ENCODE peak calls at places on chromosomes 7 and 10, in six cellular contexts. Z is lower leg skin, Q is spleen, F is testis, A is Peyer's patch, W is A549. U is an unnamed sample.

GRCh38 chr7:924541-925231 is 29.8 kb downstream of the ADAP1 start:
- DNase-seq in W (no peak), F (no peak), Q (peak; percentile 81), Z (no peak), A (peak; percentile 71), U (peak; percentile 15)

GRCh38 chr10:76115471-76116155 is 684.2 kb downstream of the LRMDA start:
- DNase-seq in W (no peak), Z (no peak), A (no peak), F (no peak), Q (no peak), U (no peak)

GRCh38 chr7:70856889-70857511 is 274.9 kb upstream of the GALNT17 start:
- DNase-seq in Q (peak; percentile 82), F (peak; percentile 88), W (peak; percentile 50), A (peak; percentile 78), Z (peak; percentile 31), U (peak; percentile 77)

GRCh38 chr10:129023057-129023456 is 444.0 kb upstream of the MGMT start:
- DNase-seq in Z (no peak), A (no peak), Q (no peak), W (no peak), F (no peak), U (peak; percentile 58)

GRCh38 chr10:127755758-127756157 is 18.8 kb downstream of the FOXI2 start:
- DNase-seq in Q (no peak), Z (no peak), W (no peak), A (no peak), F (no peak), U (no peak)

GRCh38 chr7:157335256-157335655 is 1.5 kb upstream of the DNAJB6 start:
- DNase-seq in F (no peak), W (no peak), Z (no peak), A (no peak), Q (no peak), U (no peak)

GRCh38 chr7:123410273-123410928 is 124.0 kb downstream of the IQUB start:
- DNase-seq in A (no peak), Z (no peak), F (peak; percentile 78), Q (no peak), W (no peak), U (peak; percentile 27)

GRCh38 chr10:86349474-86349873 is 17.1 kb downstream of the GRID1 start:
- DNase-seq in Q (peak; percentile 43), W (peak; percentile 64), A (no peak), Z (no peak), F (no peak), U (no peak)

GRCh38 chr7:42359946-42360345 is 122.9 kb upstream of the GLI3 start:
- DNase-seq in W (no peak), A (no peak), Q (no peak), Z (no peak), F (no peak), U (no peak)

DNA sequence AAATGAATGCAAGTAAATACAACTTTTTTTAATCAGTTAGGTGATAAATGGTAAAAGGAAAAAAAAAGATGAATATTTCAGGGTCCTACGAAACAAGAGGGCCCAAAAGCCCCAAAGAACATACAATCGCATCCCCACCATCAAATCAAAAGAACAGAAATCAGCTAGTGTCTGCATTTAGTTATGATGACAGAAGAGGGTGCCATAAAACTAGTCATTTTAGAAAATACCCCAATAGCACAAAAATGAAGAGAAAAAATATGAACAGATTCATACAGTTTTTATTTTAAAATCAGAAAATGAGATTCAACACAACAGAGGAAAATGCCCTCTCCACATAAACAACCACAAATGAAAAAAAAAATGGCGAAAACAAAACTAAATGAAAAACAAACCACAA is 905.5 kb downstream of the REEP3 start:
- DNase-seq in W (no peak), F (no peak), Q (no peak), A (no peak), Z (no peak), U (no peak)
- TF ChIP-seq POLR2A in W (no peak), F (no peak), Q (no peak), A (no peak), Z (no peak), U (no peak)

GRCh38 chr7:44638611-44639557 is 32.5 kb downstream of the OGDH start:
- DNase-seq in Q (peak; percentile 95), F (peak; percentile 43), A (peak; percentile 82), W (peak; percentile 83), Z (peak; percentile 77), U (no peak)
- TF ChIP-seq POLR2A in Q (no peak), F (no peak), A (no peak), W (no peak), Z (no peak), U (no peak)

GRCh38 chr10:12194752-12195271 is 879 bp downstream of the NUDT5 start:
- DNase-seq in Z (peak; percentile 31), W (peak; percentile 38), Q (peak; percentile 82), F (peak; percentile 45), A (peak; percentile 58), U (peak; percentile 26)

GRCh38 chr10:12195281-12195602 is 449 bp downstream of the NUDT5 start:
- DNase-seq in W (no peak), A (no peak), F (no peak), Q (no peak), Z (no peak), U (no peak)

GRCh38 chr10:12196531-12197211 is 683 bp downstream of the CDC123 start:
- DNase-seq in Q (no peak), A (no peak), F (peak; percentile 43), W (no peak), Z (no peak), U (no peak)

GRCh38 chr10:12198156-12198555 is 2.2 kb downstream of the CDC123 start:
- DNase-seq in W (no peak), Q (no peak), F (no peak), Z (no peak), A (no peak), U (no peak)

DNA sequence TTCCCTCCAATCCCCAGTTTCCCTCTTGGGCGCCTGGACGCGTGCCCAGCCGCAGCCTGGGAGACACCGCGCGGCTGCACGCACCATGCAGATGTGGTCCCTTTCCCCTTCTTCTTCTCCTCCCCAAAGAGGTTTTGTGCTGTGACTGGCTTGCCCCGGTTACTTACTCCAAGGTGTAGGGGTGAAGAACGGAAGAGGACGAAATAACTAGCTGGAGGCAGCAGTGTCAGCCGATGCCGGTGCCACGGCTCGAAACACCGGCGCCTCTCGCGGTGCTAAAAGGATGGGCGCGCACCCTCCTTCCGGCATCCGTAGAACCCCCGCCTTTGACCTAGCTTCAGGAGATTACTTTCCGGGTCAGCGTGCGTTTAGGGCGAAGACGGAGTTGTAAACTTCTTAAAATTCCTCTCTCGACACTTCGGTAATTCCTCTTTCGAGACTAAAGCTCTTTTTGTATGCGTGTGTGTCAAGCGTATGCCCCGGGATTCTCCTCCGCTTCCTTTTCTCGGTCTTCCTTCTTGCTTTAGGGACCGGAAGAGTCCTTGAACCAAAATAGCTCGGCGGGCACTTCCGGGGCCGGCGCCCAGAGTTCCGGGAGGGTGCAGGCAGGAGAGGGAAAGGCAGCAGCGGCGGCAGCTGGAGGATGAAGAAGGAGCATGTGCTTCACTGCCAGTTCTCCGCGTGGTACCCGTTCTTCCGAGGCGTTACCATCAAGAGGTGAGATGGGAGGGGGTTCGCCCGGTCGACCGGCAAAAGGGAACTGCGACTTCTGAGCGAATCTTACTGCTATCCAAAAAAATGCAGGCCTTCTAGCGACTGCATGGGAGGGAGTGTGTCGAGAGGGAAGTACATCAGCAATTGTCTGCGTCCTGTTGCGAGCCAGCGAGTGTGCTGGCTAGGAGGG is at the start of the genes CDC123 and NUDT5:
- DNase-seq in F (peak; percentile 95), Z (peak; percentile 85), W (peak; percentile 93), A (peak; percentile 89), Q (peak; percentile 95), U (peak; percentile 81)
- TF ChIP-seq POLR2A in F (no peak), Z (no peak), W (peak; percentile 80), A (no peak), Q (peak; percentile 16), U (peak; percentile 28)

GRCh38 chr7:117084286-117084685 is 131.0 kb downstream of the ST7 start:
- DNase-seq in F (no peak), W (no peak), Z (no peak), A (no peak), Q (no peak), U (no peak)

GRCh38 chr7:117082636-117083035 is 129.3 kb downstream of the ST7 start:
- DNase-seq in Q (no peak), Z (no peak), F (no peak), A (no peak), W (no peak), U (no peak)

GRCh38 chr7:117085769-117086463 is 132.6 kb downstream of the ST7 start:
- DNase-seq in A (no peak), Z (no peak), W (no peak), F (no peak), Q (no peak), U (no peak)

GRCh38 chr7:117085275-117085674 is 132.0 kb downstream of the ST7 start:
- DNase-seq in Z (no peak), F (no peak), W (no peak), A (no peak), Q (no peak), U (no peak)

GRCh38 chr7:117083648-117084047 is 130.3 kb downstream of the ST7 start:
- DNase-seq in A (no peak), F (no peak), Q (no peak), Z (no peak), W (no peak), U (no peak)
- TF ChIP-seq POLR2A in A (no peak), F (no peak), Q (no peak), Z (no peak), W (no peak), U (no peak)

GRCh38 chr7:55488804-55489340 is 83.4 kb downstream of the VOPP1 start:
- DNase-seq in A (no peak), W (no peak), Z (no peak), Q (peak; percentile 57), F (no peak), U (no peak)
- TF ChIP-seq POLR2A in A (no peak), W (no peak), Z (no peak), Q (no peak), F (no peak), U (no peak)

GRCh38 chr10:62010366-62010765 is 108.9 kb downstream of the ARID5B start:
- DNase-seq in A (no peak), Z (no peak), Q (no peak), F (no peak), W (no peak), U (no peak)

GRCh38 chr10:62014510-62014909 is 113.0 kb downstream of the ARID5B start:
- DNase-seq in Z (no peak), Q (no peak), W (no peak), F (no peak), A (no peak), U (no peak)

GRCh38 chr10:62012318-62012717 is 110.8 kb downstream of the ARID5B start:
- DNase-seq in Z (no peak), A (no peak), F (no peak), Q (no peak), W (no peak), U (no peak)

GRCh38 chr10:62008943-62009342 is 107.4 kb downstream of the ARID5B start:
- DNase-seq in A (no peak), F (no peak), Q (no peak), Z (no peak), W (no peak), U (no peak)

GRCh38 chr10:62011558-62011957 is 110.1 kb downstream of the ARID5B start:
- DNase-seq in Q (no peak), F (no peak), A (no peak), Z (no peak), W (no peak), U (no peak)
- TF ChIP-seq POLR2A in Q (no peak), F (no peak), A (no peak), Z (no peak), W (no peak), U (no peak)